ENCODE peak calls at places on chromosomes 7 and 10, in six cellular contexts. D is AG04450, U is neural progenitor cell, Q is BE2C, P is HCT116, Z is astrocyte. E is an unnamed sample.
A peak's percentile ranks its signal among the peaks of the same experiment; 100 is the strongest.

GRCh38 chr10:125216309-125216708 is 55.9 kb upstream of the CTBP2 start:
- DNase-seq in D (no peak), U (no peak), Q (no peak), P (no peak), Z (no peak), E (no peak)

GRCh38 chr10:3499120-3499519 is 285.9 kb downstream of the KLF6 start:
- DNase-seq in D (no peak), U (no peak), Q (no peak), P (no peak), Z (peak; percentile 47), E (no peak)

GRCh38 chr10:23417254-23417653 is 21.6 kb upstream of the OTUD1 start:
- DNase-seq in D (no peak), U (no peak), Q (no peak), P (no peak), Z (no peak), E (no peak)

GRCh38 chr7:137908106-137908505 is 61.3 kb upstream of the DGKI start:
- DNase-seq in D (no peak), U (no peak), Q (no peak), P (no peak), Z (no peak), E (no peak)

GRCh38 chr10:13180788-13181187 is 19.4 kb downstream of the MCM10 start:
- DNase-seq in D (no peak), U (no peak), Q (no peak), P (no peak), Z (no peak), E (peak; percentile 23)

GRCh38 chr10:75035975-75036708 is 75.3 kb upstream of the SAMD8 start:
- DNase-seq in D (no peak), U (no peak), Q (no peak), P (no peak), Z (peak; percentile 51), E (peak; percentile 73)

GRCh38 chr7:73373741-73374140 is 45.8 kb downstream of the FKBP6 start:
- DNase-seq in D (no peak), U (no peak), Q (no peak), P (no peak), Z (no peak), E (no peak)

GRCh38 chr7:103532955-103533354 is 86.9 kb upstream of the SLC26A5 start:
- DNase-seq in D (no peak), U (no peak), Q (no peak), P (no peak), Z (no peak), E (no peak)

GRCh38 chr7:108171164-108171563 is 41.0 kb upstream of the LAMB4 start:
- DNase-seq in D (no peak), U (no peak), Q (no peak), P (no peak), Z (no peak), E (no peak)

GRCh38 chr7:149720372-149721083 is 52.9 kb downstream of the ZNF467 start:
- DNase-seq in D (no peak), U (no peak), Q (peak; percentile 92), P (no peak), Z (no peak), E (no peak)

GRCh38 chr10:11488126-11488525 is 123.3 kb downstream of the USP6NL start:
- DNase-seq in D (no peak), U (no peak), Q (no peak), P (no peak), Z (peak; percentile 4), E (no peak)

GRCh38 chr10:70233939-70234300 is 691 bp upstream of the PPA1 start:
- DNase-seq in D (no peak), U (no peak), Q (no peak), P (no peak), Z (no peak), E (no peak)
- TF ChIP-seq CTCF in D (no peak), U (no peak), Q (no peak), P (no peak), Z (no peak), E (no peak)

GRCh38 chr7:7331523-7331922 is 149.2 kb downstream of the C1GALT1 start:
- DNase-seq in D (no peak), U (no peak), Q (no peak), P (no peak), Z (no peak), E (no peak)

GRCh38 chr7:7330997-7331396 is 148.7 kb downstream of the C1GALT1 start:
- DNase-seq in D (no peak), U (peak; percentile 15), Q (peak; percentile 35), P (no peak), Z (no peak), E (no peak)

GRCh38 chr7:7333610-7334009 is 151.3 kb downstream of the C1GALT1 start:
- DNase-seq in D (no peak), U (no peak), Q (no peak), P (no peak), Z (no peak), E (no peak)

GRCh38 chr7:7335215-7335614 is 152.9 kb downstream of the C1GALT1 start:
- DNase-seq in D (no peak), U (no peak), Q (no peak), P (no peak), Z (no peak), E (no peak)

GRCh38 chr7:7335909-7336308 is 153.6 kb downstream of the C1GALT1 start:
- DNase-seq in D (no peak), U (no peak), Q (no peak), P (no peak), Z (no peak), E (no peak)
- TF ChIP-seq CTCF in D (no peak), U (no peak), Q (no peak), P (no peak), Z (no peak), E (no peak)

GRCh38 chr7:99125505-99125865 is 18.4 kb downstream of the SMURF1 start:
- DNase-seq in D (no peak), U (no peak), Q (no peak), P (no peak), Z (no peak), E (no peak)
- TF ChIP-seq CTCF in D (no peak), U (no peak), Q (no peak), P (no peak), Z (no peak), E (no peak)

DNA sequence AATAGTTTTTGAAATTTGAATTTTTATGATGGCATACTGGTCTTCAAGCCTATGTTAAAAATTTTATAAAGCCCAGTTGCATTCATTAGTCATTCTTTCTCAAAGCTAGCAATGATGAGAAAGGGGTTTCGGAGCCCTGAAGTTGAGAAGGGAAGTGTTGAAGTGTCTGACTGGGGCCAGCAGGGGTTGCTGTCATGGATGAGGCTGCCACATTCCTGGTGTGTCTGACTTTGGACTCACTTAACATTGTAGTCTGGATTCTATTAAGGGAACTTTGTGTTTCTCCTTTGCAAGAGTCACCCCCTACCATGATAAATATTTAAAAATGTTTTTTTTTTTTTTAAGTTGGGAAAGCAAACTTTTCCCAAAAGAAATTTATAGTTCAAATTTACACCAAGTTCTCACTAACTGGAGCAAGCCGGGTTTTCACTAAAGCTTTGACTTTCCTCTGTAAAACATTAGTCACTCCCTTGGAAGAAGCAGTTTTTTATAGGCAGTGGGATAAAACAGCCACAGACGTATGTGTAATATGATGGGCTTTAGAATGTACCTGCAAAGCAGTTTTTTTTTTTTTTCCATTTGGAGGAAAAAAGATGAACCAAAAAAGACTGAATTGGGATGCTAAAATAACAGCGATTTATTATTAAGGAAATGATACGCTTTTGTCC is 243.6 kb downstream of the TWIST1 start:
- DNase-seq in D (no peak), U (peak; percentile 48), Q (peak; percentile 35), P (no peak), Z (no peak), E (no peak)
- TF ChIP-seq CTCF in D (peak; percentile 47), U (peak; percentile 62), Q (peak; percentile 72), P (peak; percentile 57), Z (peak; percentile 23), E (no peak)

GRCh38 chr10:99731296-99732032 is 463 bp downstream of the COX15 start:
- DNase-seq in D (no peak), U (no peak), Q (no peak), P (no peak), Z (no peak), E (no peak)
- TF ChIP-seq CTCF in D (peak; percentile 5), U (peak; percentile 23), Q (no peak), P (no peak), Z (no peak), E (no peak)

DNA sequence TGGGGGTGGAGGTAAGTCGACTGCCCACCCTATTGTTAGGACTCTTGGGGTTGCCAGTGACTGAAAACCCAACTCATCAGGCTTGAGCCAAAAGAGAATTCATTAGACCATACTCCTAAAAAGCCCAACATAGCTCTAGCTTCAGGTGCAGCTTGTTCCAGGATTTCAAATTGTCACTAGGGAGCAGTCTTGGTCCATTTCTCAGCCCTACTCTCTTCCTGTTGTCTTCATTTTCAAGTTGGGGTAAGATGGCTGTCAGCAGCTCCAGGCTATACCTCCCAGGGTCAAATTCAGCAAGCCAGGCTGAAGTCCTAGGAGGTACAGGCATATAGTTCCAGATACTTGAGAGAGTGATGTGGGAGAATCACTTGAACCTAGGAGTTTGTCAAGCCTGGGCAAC is 14.9 kb upstream of the COL13A1 start:
- DNase-seq in D (no peak), U (peak; percentile 23), Q (no peak), P (no peak), Z (no peak), E (no peak)
- TF ChIP-seq CTCF in D (peak; percentile 54), U (peak; percentile 47), Q (no peak), P (peak; percentile 42), Z (peak; percentile 36), E (no peak)

GRCh38 chr7:64636386-64636785 is 29.5 kb upstream of the ZNF107 start:
- DNase-seq in D (no peak), U (no peak), Q (no peak), P (no peak), Z (no peak), E (no peak)
- TF ChIP-seq CTCF in D (no peak), U (no peak), Q (peak; percentile 36), P (peak; percentile 41), Z (no peak), E (peak; percentile 1)

GRCh38 chr10:77965294-77965693 is 38.7 kb upstream of the DLG5 start:
- DNase-seq in D (peak; percentile 51), U (no peak), Q (no peak), P (no peak), Z (peak; percentile 87), E (no peak)
- TF ChIP-seq CTCF in D (peak; percentile 27), U (no peak), Q (no peak), P (no peak), Z (peak; percentile 6), E (no peak)

GRCh38 chr10:25026463-25026862 is 10.1 kb downstream of the THNSL1 start:
- DNase-seq in D (no peak), U (no peak), Q (no peak), P (no peak), Z (peak; percentile 29), E (no peak)
- TF ChIP-seq CTCF in D (no peak), U (peak; percentile 7), Q (no peak), P (peak; percentile 8), Z (no peak), E (no peak)

E was measured in GM13977.